ENCODE peak calls at places on chromosomes 13 and 19, in four cellular contexts. N is Karpas-422; J is CD8-positive, alpha-beta memory T cell; W is adrenal gland. B is an unnamed sample.

GRCh38 chr13:90477194-90477593 is 870.3 kb upstream of the MIR17HG start:
- DNase-seq in J (no peak), N (no peak), W (no peak), B (no peak)

GRCh38 chr19:9991425-9992191 is 18.7 kb downstream of the COL5A3 start:
- DNase-seq in W (no peak), J (no peak), N (no peak), B (no peak)

GRCh38 chr19:38073806-38074685 is 150.0 kb downstream of the DPF1 start:
- DNase-seq in N (no peak), J (no peak), W (no peak), B (no peak)

GRCh38 chr19:2624537-2625091 is 77.9 kb downstream of the GNG7 start:
- DNase-seq in J (no peak), W (peak; percentile 66), N (peak; percentile 74), B (no peak)

GRCh38 chr13:106882222-106882621 is 314.3 kb upstream of the ARGLU1 start:
- DNase-seq in J (no peak), N (no peak), W (no peak), B (no peak)

GRCh38 chr19:29539668-29540067 is 13.9 kb downstream of the VSTM2B start:
- DNase-seq in J (no peak), W (no peak), N (no peak), B (no peak)

GRCh38 chr13:113357529-113357928 is 6.4 kb downstream of the GRTP1 start:
- DNase-seq in W (no peak), N (no peak), J (no peak), B (no peak)

GRCh38 chr19:51641648-51642047 is 5.0 kb downstream of the SIGLEC14 start:
- DNase-seq in W (no peak), J (no peak), N (no peak), B (no peak)

GRCh38 chr19:13905634-13906524 is at the start of the genes BRME1 and CC2D1A:
- DNase-seq in J (peak; percentile 92), N (peak; percentile 97), W (peak; percentile 92), B (peak; percentile 92)

GRCh38 chr13:45928843-45929242 is 77.3 kb upstream of the SIAH3 start:
- DNase-seq in N (no peak), W (no peak), J (no peak), B (no peak)

GRCh38 chr19:18774782-18775444 is 16.2 kb downstream of the COMP start:
- DNase-seq in W (no peak), N (no peak), J (no peak), B (no peak)

GRCh38 chr13:73200432-73200831 is 141.6 kb downstream of the KLF5 start:
- DNase-seq in J (no peak), W (no peak), N (no peak), B (no peak)

GRCh38 chr13:32883501-32883900 is 132.7 kb upstream of the KL start:
- DNase-seq in J (no peak), W (peak; percentile 16), N (no peak), B (no peak)

GRCh38 chr13:113666951-113667701 is at the start of gene GRK1:
- DNase-seq in J (no peak), W (no peak), N (no peak), B (no peak)

GRCh38 chr13:79405501-79405830 is 589 bp downstream of the RBM26 start:
- DNase-seq in W (no peak), N (no peak), J (no peak), B (no peak)

GRCh38 chr13:113540523-113540922 is 44.0 kb upstream of the TFDP1 start:
- DNase-seq in W (no peak), N (no peak), J (no peak), B (no peak)

GRCh38 chr13:101917833-101918755 is 465.6 kb downstream of the ITGBL1 start:
- DNase-seq in J (no peak), N (no peak), W (no peak), B (no peak)

GRCh38 chr13:20401958-20402856 is 123.5 kb downstream of the CRYL1 start:
- DNase-seq in J (no peak), W (no peak), N (no peak), B (no peak)

GRCh38 chr13:97212540-97213146 is 9.5 kb upstream of the MBNL2 start:
- DNase-seq in J (no peak), W (peak; percentile 40), N (peak; percentile 54), B (no peak)

GRCh38 chr13:110957181-110957884 is 42.5 kb upstream of the ANKRD10 start:
- DNase-seq in J (no peak), N (peak; percentile 62), W (no peak), B (no peak)

GRCh38 chr19:13859361-13859880 is 17.5 kb upstream of the NANOS3 start:
- DNase-seq in N (no peak), J (no peak), W (no peak), B (no peak)

GRCh38 chr13:62250501-62251175 is 835.0 kb upstream of the PCDH20 start:
- DNase-seq in N (no peak), W (no peak), J (no peak), B (no peak)

GRCh38 chr13:107375701-107376350 is 807.9 kb upstream of the ARGLU1 start:
- DNase-seq in W (no peak), J (no peak), N (no peak), B (no peak)

GRCh38 chr19:41366089-41366488 is 2.1 kb upstream of the B9D2 start:
- DNase-seq in J (no peak), W (no peak), N (peak; percentile 64), B (no peak)

GRCh38 chr19:16825312-16826168 is 3.7 kb upstream of the SIN3B start:
- DNase-seq in W (peak; percentile 79), J (no peak), N (no peak), B (no peak)

GRCh38 chr19:38946229-38947010 is 15.7 kb downstream of the MRPS12 start:
- DNase-seq in J (no peak), W (no peak), N (no peak), B (no peak)

GRCh38 chr13:75454497-75454896 is 27.5 kb downstream of the TBC1D4 start:
- DNase-seq in J (no peak), N (no peak), W (no peak), B (no peak)

GRCh38 chr19:17658666-17659065 is 29.5 kb downstream of the UNC13A start:
- DNase-seq in N (no peak), W (no peak), J (no peak), B (no peak)

GRCh38 chr13:22883262-22883840 is 297.4 kb upstream of the SGCG start:
- DNase-seq in J (no peak), N (peak; percentile 57), W (no peak), B (no peak)

GRCh38 chr19:47479701-47480503 is 4.1 kb downstream of the KPTN start:
- DNase-seq in N (no peak), W (no peak), J (no peak), B (no peak)

GRCh38 chr19:55603581-55604292 is 1.7 kb upstream of the ZNF865 start:
- DNase-seq in W (no peak), N (no peak), J (no peak), B (no peak)

GRCh38 chr19:42271045-42271419 is 2.0 kb downstream of the CIC start:
- DNase-seq in J (no peak), W (no peak), N (no peak), B (no peak)

GRCh38 chr19:29501816-29502580 is 23.8 kb upstream of the VSTM2B start:
- DNase-seq in N (no peak), W (no peak), J (no peak), B (no peak)

GRCh38 chr19:29666634-29667389 is 1.6 kb downstream of the PLEKHF1 start:
- DNase-seq in N (no peak), W (peak; percentile 77), J (no peak), B (peak; percentile 37)

GRCh38 chr13:96581741-96582140 is 412.5 kb downstream of the OXGR1 start:
- DNase-seq in N (no peak), J (no peak), W (no peak), B (no peak)

GRCh38 chr13:59176775-59177174 is 987.0 kb downstream of the DIAPH3 start:
- DNase-seq in N (peak; percentile 64), J (no peak), W (no peak), B (no peak)

GRCh38 chr19:34963531-34964406 is at the start of gene ZNF792:
- DNase-seq in J (peak; percentile 22), W (peak; percentile 72), N (peak; percentile 79), B (peak; percentile 36)

GRCh38 chr19:43906774-43907173 is 28.3 kb downstream of the ZNF45 start:
- DNase-seq in N (no peak), W (no peak), J (no peak), B (no peak)
- H3K9me3 ChIP-seq in N (peaks cover 16% of the 10 kb centered on the region), W (peaks cover 11% of the 10 kb centered on the region), J (peaks cover 30% of the 10 kb centered on the region), B (no peaks in the 10 kb centered on the region)

DNA sequence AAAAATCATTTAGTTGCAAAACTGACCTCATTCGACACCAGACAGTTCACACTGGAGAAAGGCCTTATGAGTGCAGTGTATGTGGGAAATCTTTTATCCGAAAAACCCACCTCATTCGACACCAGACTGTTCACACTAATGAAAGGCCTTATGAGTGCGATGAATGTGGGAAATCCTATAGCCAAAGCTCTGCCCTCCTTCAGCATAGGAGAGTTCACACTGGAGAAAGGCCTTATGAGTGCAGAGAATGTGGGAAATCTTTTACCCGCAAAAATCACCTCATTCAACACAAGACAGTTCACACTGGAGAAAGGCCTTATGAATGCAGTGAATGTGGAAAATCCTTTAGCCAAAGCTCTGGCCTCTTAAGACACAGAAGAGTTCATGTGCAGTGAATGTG is 7.1 kb upstream of the ZNF134 start:
- DNase-seq in W (no peak), N (no peak), J (no peak), B (no peak)
- H3K9me3 ChIP-seq in W (no peaks in the 10 kb centered on the region), N (peaks cover 68% of the 10 kb centered on the region), J (peaks cover 39% of the 10 kb centered on the region), B (no peaks in the 10 kb centered on the region)

DNA sequence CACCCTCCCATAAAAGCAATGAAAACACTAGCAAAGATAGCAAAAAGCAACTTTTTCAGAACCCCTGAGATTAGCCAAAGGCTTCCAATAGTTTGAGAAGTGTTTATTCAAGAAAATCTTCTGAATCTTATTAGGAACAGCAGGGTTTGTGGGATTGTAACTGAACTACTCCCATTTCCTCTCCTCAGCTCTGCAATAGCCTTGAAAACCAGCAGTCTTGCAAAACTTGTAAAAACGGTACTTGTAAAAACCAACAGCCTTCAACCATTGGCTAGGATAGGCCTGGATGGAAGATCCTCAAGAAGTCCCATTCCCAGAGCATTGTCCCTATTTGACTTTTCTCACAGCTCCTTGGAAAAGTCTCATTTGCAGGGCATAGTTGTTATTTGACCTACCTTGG is 12.1 kb downstream of the RNASEH2B start:
- DNase-seq in W (no peak), N (no peak), J (no peak), B (no peak)
- H3K9me3 ChIP-seq in W (no peaks in the 10 kb centered on the region), N (peaks cover 42% of the 10 kb centered on the region), J (peaks cover 25% of the 10 kb centered on the region), B (no peaks in the 10 kb centered on the region)

DNA sequence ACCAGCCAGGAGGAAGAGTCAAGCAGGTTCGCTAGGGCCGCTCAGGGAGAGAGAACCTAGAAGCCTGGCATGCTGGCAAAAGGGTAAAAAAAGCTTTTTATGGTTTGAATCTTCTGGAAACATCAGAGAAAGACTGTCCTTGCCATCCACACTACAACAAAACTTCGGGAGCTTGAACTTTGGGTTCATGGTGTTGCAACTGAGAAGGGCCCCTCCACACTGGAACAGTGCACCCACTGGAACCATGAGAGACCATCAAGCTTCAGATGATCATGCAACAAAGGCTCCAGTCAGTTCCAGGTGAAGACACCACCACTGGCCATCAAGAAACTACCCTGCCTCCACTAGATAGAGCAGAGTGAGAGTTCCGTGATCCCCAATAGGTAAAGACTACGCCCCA is 170.1 kb downstream of the RGCC start:
- DNase-seq in J (no peak), W (no peak), N (no peak), B (no peak)
- H3K9me3 ChIP-seq in J (no peaks in the 10 kb centered on the region), W (no peaks in the 10 kb centered on the region), N (no peaks in the 10 kb centered on the region), B (no peaks in the 10 kb centered on the region)